ENCODE peak calls at places on chromosome 4, in nine cellular contexts. One of them, this sample, is unnamed.

GRCh38 chr4:56649445-56650258 is 31.4 kb downstream of the HOPX start:
- DNase-seq in uterus: no peak
- DNase-seq in left lung: no peak
- DNase-seq in sigmoid colon: no peak
- DNase-seq in body of pancreas: no peak
- DNase-seq in ovary: no peak
- DNase-seq in cardiac muscle cell: no peak
- DNase-seq in tibial nerve: no peak
- DNase-seq in tibial artery: no peak
- DNase-seq in this sample: no peak

GRCh38 chr4:118968006-118968405 is 79.4 kb downstream of the SYNPO2 start:
- DNase-seq in uterus: peak; percentile 50
- DNase-seq in left lung: peak; percentile 71
- DNase-seq in sigmoid colon: peak; percentile 89
- DNase-seq in body of pancreas: peak; percentile 24
- DNase-seq in ovary: peak; percentile 74
- DNase-seq in cardiac muscle cell: peak; percentile 95
- DNase-seq in tibial nerve: peak; percentile 55
- DNase-seq in tibial artery: peak; percentile 84
- DNase-seq in this sample: peak; percentile 82

GRCh38 chr4:177558995-177559394 is 116.8 kb upstream of the AGA start:
- DNase-seq in uterus: no peak
- DNase-seq in left lung: no peak
- DNase-seq in sigmoid colon: no peak
- DNase-seq in body of pancreas: no peak
- DNase-seq in ovary: no peak
- DNase-seq in cardiac muscle cell: no peak
- DNase-seq in tibial nerve: no peak
- DNase-seq in tibial artery: no peak
- DNase-seq in this sample: no peak

GRCh38 chr4:103493450-103494159 is 226.2 kb downstream of the TACR3 start:
- DNase-seq in uterus: no peak
- DNase-seq in left lung: no peak
- DNase-seq in sigmoid colon: no peak
- DNase-seq in body of pancreas: no peak
- DNase-seq in ovary: no peak
- DNase-seq in cardiac muscle cell: no peak
- DNase-seq in tibial nerve: no peak
- DNase-seq in tibial artery: no peak
- DNase-seq in this sample: no peak

GRCh38 chr4:113260671-113261070 is 211.2 kb downstream of the ANK2 start:
- DNase-seq in uterus: no peak
- DNase-seq in left lung: no peak
- DNase-seq in sigmoid colon: no peak
- DNase-seq in body of pancreas: no peak
- DNase-seq in ovary: no peak
- DNase-seq in cardiac muscle cell: no peak
- DNase-seq in tibial nerve: no peak
- DNase-seq in tibial artery: no peak
- DNase-seq in this sample: no peak

GRCh38 chr4:32931475-32931874 is 2211.3 kb downstream of the PCDH7 start:
- DNase-seq in uterus: no peak
- DNase-seq in left lung: no peak
- DNase-seq in sigmoid colon: no peak
- DNase-seq in body of pancreas: no peak
- DNase-seq in ovary: no peak
- DNase-seq in cardiac muscle cell: no peak
- DNase-seq in tibial nerve: no peak
- DNase-seq in tibial artery: no peak
- DNase-seq in this sample: no peak

GRCh38 chr4:161252520-161253141 is 911.2 kb downstream of the FSTL5 start:
- DNase-seq in uterus: no peak
- DNase-seq in left lung: no peak
- DNase-seq in sigmoid colon: no peak
- DNase-seq in body of pancreas: peak; percentile 35
- DNase-seq in ovary: no peak
- DNase-seq in cardiac muscle cell: peak; percentile 1
- DNase-seq in tibial nerve: no peak
- DNase-seq in tibial artery: no peak
- DNase-seq in this sample: no peak

GRCh38 chr4:40205259-40206198 is 8.7 kb downstream of the RHOH start:
- DNase-seq in uterus: no peak
- DNase-seq in left lung: no peak
- DNase-seq in sigmoid colon: no peak
- DNase-seq in body of pancreas: no peak
- DNase-seq in ovary: no peak
- DNase-seq in cardiac muscle cell: no peak
- DNase-seq in tibial nerve: no peak
- DNase-seq in tibial artery: no peak
- DNase-seq in this sample: no peak

GRCh38 chr4:35201403-35201802 is 1042.9 kb downstream of the ARAP2 start:
- DNase-seq in uterus: no peak
- DNase-seq in left lung: no peak
- DNase-seq in sigmoid colon: no peak
- DNase-seq in body of pancreas: no peak
- DNase-seq in ovary: no peak
- DNase-seq in cardiac muscle cell: no peak
- DNase-seq in tibial nerve: no peak
- DNase-seq in tibial artery: no peak
- DNase-seq in this sample: no peak

GRCh38 chr4:140609548-140610425 is 41.0 kb upstream of the UCP1 start:
- DNase-seq in uterus: no peak
- DNase-seq in left lung: no peak
- DNase-seq in sigmoid colon: no peak
- DNase-seq in body of pancreas: peak; percentile 46
- DNase-seq in ovary: no peak
- DNase-seq in cardiac muscle cell: peak; percentile 64
- DNase-seq in tibial nerve: no peak
- DNase-seq in tibial artery: no peak
- DNase-seq in this sample: peak; percentile 27

GRCh38 chr4:66911898-66912297 is 633.4 kb downstream of the CENPC start:
- DNase-seq in uterus: no peak
- DNase-seq in left lung: no peak
- DNase-seq in sigmoid colon: no peak
- DNase-seq in body of pancreas: no peak
- DNase-seq in ovary: no peak
- DNase-seq in cardiac muscle cell: peak; percentile 27
- DNase-seq in tibial nerve: no peak
- DNase-seq in tibial artery: no peak
- DNase-seq in this sample: no peak

GRCh38 chr4:155468282-155468681 is 91.5 kb upstream of the MAP9 start:
- DNase-seq in uterus: no peak
- DNase-seq in left lung: no peak
- DNase-seq in sigmoid colon: no peak
- DNase-seq in body of pancreas: no peak
- DNase-seq in ovary: no peak
- DNase-seq in cardiac muscle cell: no peak
- DNase-seq in tibial nerve: no peak
- DNase-seq in tibial artery: no peak
- DNase-seq in this sample: no peak

GRCh38 chr4:121484633-121485032 is 103.8 kb upstream of the QRFPR start:
- DNase-seq in uterus: no peak
- DNase-seq in left lung: no peak
- DNase-seq in sigmoid colon: no peak
- DNase-seq in body of pancreas: peak; percentile 37
- DNase-seq in ovary: no peak
- DNase-seq in cardiac muscle cell: peak; percentile 81
- DNase-seq in tibial nerve: no peak
- DNase-seq in tibial artery: no peak
- DNase-seq in this sample: peak; percentile 33

GRCh38 chr4:85708468-85708867 is 233.5 kb downstream of the ARHGAP24 start:
- DNase-seq in uterus: no peak
- DNase-seq in left lung: no peak
- DNase-seq in sigmoid colon: no peak
- DNase-seq in body of pancreas: no peak
- DNase-seq in ovary: no peak
- DNase-seq in cardiac muscle cell: peak; percentile 11
- DNase-seq in tibial nerve: no peak
- DNase-seq in tibial artery: no peak
- DNase-seq in this sample: no peak

GRCh38 chr4:187415227-187415626 is 580.3 kb upstream of the ZFP42 start:
- DNase-seq in uterus: no peak
- DNase-seq in left lung: no peak
- DNase-seq in sigmoid colon: no peak
- DNase-seq in body of pancreas: no peak
- DNase-seq in ovary: no peak
- DNase-seq in cardiac muscle cell: no peak
- DNase-seq in tibial nerve: no peak
- DNase-seq in tibial artery: no peak
- DNase-seq in this sample: no peak

GRCh38 chr4:146916479-146917076 is 29.1 kb downstream of the TTC29 start:
- DNase-seq in uterus: no peak
- DNase-seq in left lung: no peak
- DNase-seq in sigmoid colon: no peak
- DNase-seq in body of pancreas: peak; percentile 13
- DNase-seq in ovary: no peak
- DNase-seq in cardiac muscle cell: peak; percentile 65
- DNase-seq in tibial nerve: no peak
- DNase-seq in tibial artery: no peak
- DNase-seq in this sample: peak; percentile 39

GRCh38 chr4:107825072-107825789 is 499 bp downstream of the SGMS2 start:
- DNase-seq in uterus: no peak
- DNase-seq in left lung: peak; percentile 63
- DNase-seq in sigmoid colon: peak; percentile 83
- DNase-seq in body of pancreas: peak; percentile 78
- DNase-seq in ovary: peak; percentile 14
- DNase-seq in cardiac muscle cell: peak; percentile 65
- DNase-seq in tibial nerve: no peak
- DNase-seq in tibial artery: peak; percentile 42
- DNase-seq in this sample: peak; percentile 62

GRCh38 chr4:54062392-54062791 is 2.0 kb downstream of the CHIC2 start:
- DNase-seq in uterus: no peak
- DNase-seq in left lung: no peak
- DNase-seq in sigmoid colon: no peak
- DNase-seq in body of pancreas: no peak
- DNase-seq in ovary: no peak
- DNase-seq in cardiac muscle cell: no peak
- DNase-seq in tibial nerve: no peak
- DNase-seq in tibial artery: no peak
- DNase-seq in this sample: no peak
- H3K4me3 ChIP-seq in uterus: peak overlapping the region; percentile 18
- H3K4me3 ChIP-seq in left lung: no peak overlapping the region
- H3K4me3 ChIP-seq in sigmoid colon: peak overlapping the region; percentile 99
- H3K4me3 ChIP-seq in body of pancreas: no peak overlapping the region
- H3K4me3 ChIP-seq in ovary: peak overlapping the region; percentile 96
- H3K4me3 ChIP-seq in cardiac muscle cell: peak overlapping the region; percentile 80
- H3K4me3 ChIP-seq in tibial nerve: peak overlapping the region; percentile 99
- H3K4me3 ChIP-seq in tibial artery: peak overlapping the region; percentile 90
- H3K4me3 ChIP-seq in this sample: no peak overlapping the region

DNA sequence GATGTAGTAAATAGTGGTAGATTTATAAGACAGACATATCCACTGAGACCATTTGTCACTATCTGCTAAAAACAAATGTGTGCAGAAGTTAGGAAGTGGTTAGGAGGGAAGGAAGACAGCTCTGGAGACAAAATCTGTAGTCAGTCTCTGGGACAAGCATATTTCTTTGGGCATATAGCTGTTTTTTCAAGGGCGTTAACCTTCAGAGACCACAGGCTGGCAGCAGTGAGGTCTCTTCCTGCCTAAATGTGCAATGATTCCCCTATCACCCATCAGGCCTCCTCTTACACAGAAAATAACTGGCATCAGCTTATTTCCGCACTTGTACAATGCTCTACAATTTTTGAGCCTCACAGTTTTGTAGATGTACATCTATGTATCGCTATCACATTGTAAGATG is 6.5 kb downstream of the TMEM150C start:
- DNase-seq in uterus: no peak
- DNase-seq in left lung: no peak
- DNase-seq in sigmoid colon: no peak
- DNase-seq in body of pancreas: no peak
- DNase-seq in ovary: no peak
- DNase-seq in cardiac muscle cell: no peak
- DNase-seq in tibial nerve: no peak
- DNase-seq in tibial artery: no peak
- DNase-seq in this sample: no peak
- TF ChIP-seq CTCF in uterus: no peak
- TF ChIP-seq CTCF in left lung: no peak
- TF ChIP-seq CTCF in sigmoid colon: no peak
- TF ChIP-seq CTCF in body of pancreas: no peak
- TF ChIP-seq CTCF in ovary: no peak
- TF ChIP-seq CTCF in cardiac muscle cell: peak; percentile 13
- TF ChIP-seq CTCF in tibial nerve: no peak
- TF ChIP-seq CTCF in tibial artery: no peak
- TF ChIP-seq CTCF in this sample: no peak

DNA sequence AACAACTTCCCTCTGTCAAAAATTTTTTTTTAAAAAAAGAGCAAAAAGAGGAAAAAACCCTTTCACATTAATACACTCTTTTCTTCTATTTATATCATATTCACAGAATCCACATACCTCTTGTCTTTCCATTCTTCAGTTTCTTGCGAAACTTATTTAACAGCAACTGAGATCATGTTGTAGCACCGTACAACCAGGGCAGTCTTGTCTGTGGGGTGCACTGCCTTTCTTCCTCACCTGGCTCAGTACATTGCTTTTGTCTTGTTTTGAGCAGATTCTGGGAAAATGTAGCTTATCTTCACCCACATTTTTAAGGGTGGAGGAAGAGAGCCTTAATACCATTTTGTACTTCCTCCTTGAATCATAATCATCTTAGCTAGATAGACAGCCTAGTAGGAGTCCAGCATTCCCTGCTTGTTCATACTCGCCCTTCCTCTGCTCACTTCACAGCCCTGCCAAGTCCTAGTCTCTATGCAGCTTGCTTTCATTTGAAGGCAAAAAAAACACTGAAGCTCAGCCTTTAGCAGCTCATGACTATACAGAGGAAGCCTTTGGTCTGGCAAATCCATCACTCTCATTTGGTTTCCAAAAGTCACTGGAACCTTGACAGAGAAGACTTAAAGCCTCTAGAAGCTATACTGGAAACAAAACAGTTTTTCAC is 140.6 kb upstream of the BANK1 start:
- DNase-seq in uterus: no peak
- DNase-seq in left lung: no peak
- DNase-seq in sigmoid colon: no peak
- DNase-seq in body of pancreas: no peak
- DNase-seq in ovary: no peak
- DNase-seq in cardiac muscle cell: peak; percentile 34
- DNase-seq in tibial nerve: no peak
- DNase-seq in tibial artery: no peak
- DNase-seq in this sample: no peak
- H3K4me3 ChIP-seq in uterus: no peak overlapping the region
- H3K4me3 ChIP-seq in left lung: no peak overlapping the region
- H3K4me3 ChIP-seq in sigmoid colon: no peak overlapping the region
- H3K4me3 ChIP-seq in body of pancreas: no peak overlapping the region
- H3K4me3 ChIP-seq in ovary: no peak overlapping the region
- H3K4me3 ChIP-seq in cardiac muscle cell: no peak overlapping the region
- H3K4me3 ChIP-seq in tibial nerve: no peak overlapping the region
- H3K4me3 ChIP-seq in tibial artery: no peak overlapping the region
- H3K4me3 ChIP-seq in this sample: no peak overlapping the region

DNA sequence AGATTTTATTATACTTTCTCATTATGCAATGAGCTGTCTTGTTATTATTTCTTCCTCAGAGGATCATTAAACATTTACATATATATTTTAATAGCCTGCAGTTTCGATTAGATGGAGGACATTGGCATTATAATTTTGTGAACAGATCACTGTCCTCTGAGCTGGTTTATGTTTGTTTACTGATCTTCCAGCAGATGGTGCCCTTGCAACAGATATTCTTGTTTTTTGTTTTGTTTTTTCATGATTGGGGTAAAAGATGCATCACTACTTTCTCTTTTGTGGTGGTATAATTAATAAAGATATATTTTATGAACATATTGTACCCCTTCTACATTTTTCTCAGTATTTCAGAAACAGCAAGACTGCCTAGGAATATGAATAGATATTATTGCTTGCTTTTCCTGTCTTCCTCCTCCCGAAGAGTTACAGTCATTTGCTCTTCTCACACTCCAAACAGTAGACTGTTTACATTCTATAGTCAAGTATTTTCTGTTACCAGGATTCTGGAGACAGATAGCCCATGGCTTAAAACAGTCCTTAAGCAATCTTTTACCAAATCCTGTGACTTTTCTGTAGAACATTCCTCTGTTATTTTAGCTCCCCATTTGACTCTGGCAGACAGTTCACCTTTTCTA is 905.2 kb downstream of the TRAM1L1 start:
- DNase-seq in uterus: no peak
- DNase-seq in left lung: no peak
- DNase-seq in sigmoid colon: no peak
- DNase-seq in body of pancreas: no peak
- DNase-seq in ovary: no peak
- DNase-seq in cardiac muscle cell: peak; percentile 5
- DNase-seq in tibial nerve: no peak
- DNase-seq in tibial artery: no peak
- DNase-seq in this sample: no peak
- TF ChIP-seq CTCF in uterus: no peak
- TF ChIP-seq CTCF in left lung: no peak
- TF ChIP-seq CTCF in sigmoid colon: no peak
- TF ChIP-seq CTCF in body of pancreas: peak; percentile 28
- TF ChIP-seq CTCF in ovary: no peak
- TF ChIP-seq CTCF in cardiac muscle cell: no peak
- TF ChIP-seq CTCF in tibial nerve: peak; percentile 22
- TF ChIP-seq CTCF in tibial artery: no peak
- TF ChIP-seq CTCF in this sample: peak; percentile 35